ENCODE peak calls at places on chromosome 16, in four cellular contexts. One of them, this sample, is unnamed.

GRCh38 chr16:84754353-84754856 is 54.6 kb downstream of the USP10 start:
- DNase-seq in NCI-H345: peak; percentile 61
- DNase-seq in kidney tubule cell: peak; percentile 87
- DNase-seq in activated T-helper 1 cell treated with Interleukin-2 at 50 U/mL for 16 hours: peak; percentile 28
- DNase-seq in this sample: peak; percentile 42

GRCh38 chr16:29028457-29029167 is 43.8 kb downstream of the LAT start:
- DNase-seq in NCI-H345: no peak
- DNase-seq in kidney tubule cell: no peak
- DNase-seq in activated T-helper 1 cell treated with Interleukin-2 at 50 U/mL for 16 hours: no peak
- DNase-seq in this sample: no peak

GRCh38 chr16:85028638-85029412 is 1.2 kb downstream of the KIAA0513 start:
- DNase-seq in NCI-H345: no peak
- DNase-seq in kidney tubule cell: peak; percentile 83
- DNase-seq in activated T-helper 1 cell treated with Interleukin-2 at 50 U/mL for 16 hours: peak; percentile 61
- DNase-seq in this sample: no peak

GRCh38 chr16:30488764-30489595 is 16.4 kb downstream of the ITGAL start:
- DNase-seq in NCI-H345: no peak
- DNase-seq in kidney tubule cell: peak; percentile 66
- DNase-seq in activated T-helper 1 cell treated with Interleukin-2 at 50 U/mL for 16 hours: no peak
- DNase-seq in this sample: no peak

GRCh38 chr16:165218-165538 is 600 bp upstream of the HBM start:
- DNase-seq in NCI-H345: no peak
- DNase-seq in kidney tubule cell: no peak
- DNase-seq in activated T-helper 1 cell treated with Interleukin-2 at 50 U/mL for 16 hours: no peak
- DNase-seq in this sample: no peak

GRCh38 chr16:2520784-2521577 is 810 bp downstream of the AMDHD2 start:
- DNase-seq in NCI-H345: no peak
- DNase-seq in kidney tubule cell: peak; percentile 78
- DNase-seq in activated T-helper 1 cell treated with Interleukin-2 at 50 U/mL for 16 hours: peak; percentile 51
- DNase-seq in this sample: no peak

GRCh38 chr16:47416869-47417268 is 44.0 kb downstream of the ITFG1 start:
- DNase-seq in NCI-H345: no peak
- DNase-seq in kidney tubule cell: no peak
- DNase-seq in activated T-helper 1 cell treated with Interleukin-2 at 50 U/mL for 16 hours: no peak
- DNase-seq in this sample: no peak

GRCh38 chr16:52725461-52725860 is 178.5 kb upstream of the TOX3 start:
- DNase-seq in NCI-H345: no peak
- DNase-seq in kidney tubule cell: no peak
- DNase-seq in activated T-helper 1 cell treated with Interleukin-2 at 50 U/mL for 16 hours: no peak
- DNase-seq in this sample: no peak

GRCh38 chr16:88287219-88287618 is 95.5 kb upstream of the ZNF469 start:
- DNase-seq in NCI-H345: no peak
- DNase-seq in kidney tubule cell: peak; percentile 29
- DNase-seq in activated T-helper 1 cell treated with Interleukin-2 at 50 U/mL for 16 hours: no peak
- DNase-seq in this sample: no peak

GRCh38 chr16:31093132-31093703 is 1.4 kb downstream of the VKORC1 start:
- DNase-seq in NCI-H345: peak; percentile 35
- DNase-seq in kidney tubule cell: peak; percentile 54
- DNase-seq in activated T-helper 1 cell treated with Interleukin-2 at 50 U/mL for 16 hours: no peak
- DNase-seq in this sample: no peak

GRCh38 chr16:2466667-2467300 is 4.3 kb upstream of the NTN3 start:
- DNase-seq in NCI-H345: peak; percentile 21
- DNase-seq in kidney tubule cell: no peak
- DNase-seq in activated T-helper 1 cell treated with Interleukin-2 at 50 U/mL for 16 hours: no peak
- DNase-seq in this sample: no peak

GRCh38 chr16:71893888-71894228 is 1.5 kb upstream of the IST1 start:
- DNase-seq in NCI-H345: no peak
- DNase-seq in kidney tubule cell: no peak
- DNase-seq in activated T-helper 1 cell treated with Interleukin-2 at 50 U/mL for 16 hours: no peak
- DNase-seq in this sample: no peak

GRCh38 chr16:1500465-1501150 is 7.4 kb downstream of the TELO2 start:
- DNase-seq in NCI-H345: no peak
- DNase-seq in kidney tubule cell: no peak
- DNase-seq in activated T-helper 1 cell treated with Interleukin-2 at 50 U/mL for 16 hours: no peak
- DNase-seq in this sample: no peak

GRCh38 chr16:14409563-14409962 is 220.5 kb downstream of the PARN start:
- DNase-seq in NCI-H345: no peak
- DNase-seq in kidney tubule cell: peak; percentile 86
- DNase-seq in activated T-helper 1 cell treated with Interleukin-2 at 50 U/mL for 16 hours: no peak
- DNase-seq in this sample: no peak

GRCh38 chr16:30490210-30490609 is 17.7 kb downstream of the ITGAL start:
- DNase-seq in NCI-H345: no peak
- DNase-seq in kidney tubule cell: no peak
- DNase-seq in activated T-helper 1 cell treated with Interleukin-2 at 50 U/mL for 16 hours: no peak
- DNase-seq in this sample: no peak

GRCh38 chr16:47664653-47665325 is 203.7 kb downstream of the PHKB start:
- DNase-seq in NCI-H345: no peak
- DNase-seq in kidney tubule cell: no peak
- DNase-seq in activated T-helper 1 cell treated with Interleukin-2 at 50 U/mL for 16 hours: no peak
- DNase-seq in this sample: no peak

GRCh38 chr16:71542377-71542776 is 16.2 kb downstream of the CHST4 start:
- DNase-seq in NCI-H345: no peak
- DNase-seq in kidney tubule cell: peak; percentile 23
- DNase-seq in activated T-helper 1 cell treated with Interleukin-2 at 50 U/mL for 16 hours: peak; percentile 17
- DNase-seq in this sample: no peak

GRCh38 chr16:53080345-53081031 is 25.7 kb downstream of the CHD9 start:
- DNase-seq in NCI-H345: no peak
- DNase-seq in kidney tubule cell: peak; percentile 78
- DNase-seq in activated T-helper 1 cell treated with Interleukin-2 at 50 U/mL for 16 hours: no peak
- DNase-seq in this sample: no peak

GRCh38 chr16:85579199-85579598 is 33.9 kb upstream of the GSE1 start:
- DNase-seq in NCI-H345: no peak
- DNase-seq in kidney tubule cell: no peak
- DNase-seq in activated T-helper 1 cell treated with Interleukin-2 at 50 U/mL for 16 hours: no peak
- DNase-seq in this sample: no peak

GRCh38 chr16:901715-902601 is 68.8 kb downstream of the LMF1 start:
- DNase-seq in NCI-H345: no peak
- DNase-seq in kidney tubule cell: no peak
- DNase-seq in activated T-helper 1 cell treated with Interleukin-2 at 50 U/mL for 16 hours: no peak
- DNase-seq in this sample: no peak

GRCh38 chr16:4550587-4550986 is 5.6 kb upstream of the C16orf96 start:
- DNase-seq in NCI-H345: no peak
- DNase-seq in kidney tubule cell: no peak
- DNase-seq in activated T-helper 1 cell treated with Interleukin-2 at 50 U/mL for 16 hours: no peak
- DNase-seq in this sample: no peak

GRCh38 chr16:18979936-18980335 is 3.8 kb upstream of the TMC7 start:
- DNase-seq in NCI-H345: peak; percentile 18
- DNase-seq in kidney tubule cell: no peak
- DNase-seq in activated T-helper 1 cell treated with Interleukin-2 at 50 U/mL for 16 hours: no peak
- DNase-seq in this sample: peak; percentile 17

GRCh38 chr16:66454751-66455150 is 27.7 kb downstream of the BEAN1 start:
- DNase-seq in NCI-H345: no peak
- DNase-seq in kidney tubule cell: no peak
- DNase-seq in activated T-helper 1 cell treated with Interleukin-2 at 50 U/mL for 16 hours: no peak
- DNase-seq in this sample: no peak

GRCh38 chr16:88061346-88062110 is 110.3 kb downstream of the BANP start:
- DNase-seq in NCI-H345: no peak
- DNase-seq in kidney tubule cell: peak; percentile 2
- DNase-seq in activated T-helper 1 cell treated with Interleukin-2 at 50 U/mL for 16 hours: no peak
- DNase-seq in this sample: no peak

GRCh38 chr16:85381738-85382592 is 231.2 kb upstream of the GSE1 start:
- DNase-seq in NCI-H345: no peak
- DNase-seq in kidney tubule cell: no peak
- DNase-seq in activated T-helper 1 cell treated with Interleukin-2 at 50 U/mL for 16 hours: no peak
- DNase-seq in this sample: no peak

GRCh38 chr16:47699090-47699489 is 238.0 kb downstream of the PHKB start:
- DNase-seq in NCI-H345: no peak
- DNase-seq in kidney tubule cell: no peak
- DNase-seq in activated T-helper 1 cell treated with Interleukin-2 at 50 U/mL for 16 hours: no peak
- DNase-seq in this sample: no peak

GRCh38 chr16:20899503-20900298 is 457 bp downstream of the DCUN1D3 start:
- DNase-seq in NCI-H345: no peak
- DNase-seq in kidney tubule cell: peak; percentile 53
- DNase-seq in activated T-helper 1 cell treated with Interleukin-2 at 50 U/mL for 16 hours: no peak
- DNase-seq in this sample: no peak

GRCh38 chr16:17369441-17369951 is 101.3 kb downstream of the XYLT1 start:
- DNase-seq in NCI-H345: no peak
- DNase-seq in kidney tubule cell: no peak
- DNase-seq in activated T-helper 1 cell treated with Interleukin-2 at 50 U/mL for 16 hours: peak; percentile 70
- DNase-seq in this sample: no peak

GRCh38 chr16:2882460-2883026 is 472 bp upstream of the FLYWCH2 start:
- DNase-seq in NCI-H345: peak; percentile 99
- DNase-seq in kidney tubule cell: peak; percentile 98
- DNase-seq in activated T-helper 1 cell treated with Interleukin-2 at 50 U/mL for 16 hours: peak; percentile 85
- DNase-seq in this sample: peak; percentile 84

GRCh38 chr16:81647527-81647926 is 131.6 kb upstream of the PLCG2 start:
- DNase-seq in NCI-H345: peak; percentile 65
- DNase-seq in kidney tubule cell: peak; percentile 89
- DNase-seq in activated T-helper 1 cell treated with Interleukin-2 at 50 U/mL for 16 hours: no peak
- DNase-seq in this sample: no peak